ENCODE peak calls at places on chromosomes 2 and 18, in four cellular contexts. One of them, this sample, is unnamed. For H3K27me3 and H3K4me1, the result is how much of the 10 kb centered on the place peaks cover.

GRCh38 chr2:221429741-221430491 is 142.2 kb downstream of the EPHA4 start:
- DNase-seq in CD8-positive, alpha-beta T cell: no peak
- DNase-seq in SK-N-SH: no peak
- DNase-seq in K562: no peak
- DNase-seq in this sample: no peak

GRCh38 chr18:25055076-25055475 is 296.9 kb downstream of the ZNF521 start:
- DNase-seq in SK-N-SH: no peak
- DNase-seq in CD8-positive, alpha-beta T cell: no peak
- DNase-seq in K562: no peak
- DNase-seq in this sample: no peak

GRCh38 chr2:65450395-65450794 is 18.0 kb upstream of the SPRED2 start:
- DNase-seq in K562: no peak
- DNase-seq in SK-N-SH: no peak
- DNase-seq in CD8-positive, alpha-beta T cell: no peak
- DNase-seq in this sample: no peak

GRCh38 chr2:210586381-210586780 is 30.0 kb downstream of the CPS1 start:
- DNase-seq in SK-N-SH: no peak
- DNase-seq in K562: no peak
- DNase-seq in CD8-positive, alpha-beta T cell: no peak
- DNase-seq in this sample: no peak

GRCh38 chr2:127408004-127408806 is 10.0 kb upstream of the PROC start:
- DNase-seq in CD8-positive, alpha-beta T cell: peak
- DNase-seq in K562: peak
- DNase-seq in SK-N-SH: peak
- DNase-seq in this sample: peak

GRCh38 chr2:213316001-213316735 is 31.9 kb downstream of the SPAG16 start:
- DNase-seq in K562: no peak
- DNase-seq in SK-N-SH: no peak
- DNase-seq in CD8-positive, alpha-beta T cell: no peak
- DNase-seq in this sample: no peak

GRCh38 chr18:31992836-31993575 is 25.6 kb upstream of the RNF125 start:
- DNase-seq in SK-N-SH: no peak
- DNase-seq in CD8-positive, alpha-beta T cell: no peak
- DNase-seq in K562: no peak
- DNase-seq in this sample: no peak

GRCh38 chr18:9283789-9284188 is 50.8 kb upstream of the TWSG1 start:
- DNase-seq in K562: no peak
- DNase-seq in CD8-positive, alpha-beta T cell: no peak
- DNase-seq in SK-N-SH: no peak
- DNase-seq in this sample: no peak

GRCh38 chr2:215028231-215028630 is 110.2 kb downstream of the ABCA12 start:
- DNase-seq in K562: no peak
- DNase-seq in CD8-positive, alpha-beta T cell: no peak
- DNase-seq in SK-N-SH: no peak
- DNase-seq in this sample: no peak

GRCh38 chr2:64524604-64525322 is 635 bp downstream of the AFTPH start:
- DNase-seq in K562: peak
- DNase-seq in CD8-positive, alpha-beta T cell: no peak
- DNase-seq in SK-N-SH: peak
- DNase-seq in this sample: peak

GRCh38 chr2:84995826-84996225 is 24.9 kb downstream of the KCMF1 start:
- DNase-seq in SK-N-SH: no peak
- DNase-seq in K562: no peak
- DNase-seq in CD8-positive, alpha-beta T cell: no peak
- DNase-seq in this sample: no peak

GRCh38 chr2:219448776-219449476 is 14.3 kb downstream of the SPEG start:
- DNase-seq in SK-N-SH: no peak
- DNase-seq in CD8-positive, alpha-beta T cell: no peak
- DNase-seq in K562: no peak
- DNase-seq in this sample: no peak

GRCh38 chr18:37429768-37430167 is 135.8 kb downstream of the CELF4 start:
- DNase-seq in K562: peak
- DNase-seq in SK-N-SH: no peak
- DNase-seq in CD8-positive, alpha-beta T cell: no peak
- DNase-seq in this sample: no peak

GRCh38 chr2:96537066-96537733 is 648 bp downstream of the ARID5A start:
- DNase-seq in SK-N-SH: peak
- DNase-seq in K562: peak
- DNase-seq in CD8-positive, alpha-beta T cell: peak
- DNase-seq in this sample: peak

GRCh38 chr2:55391615-55392242 is 27.9 kb downstream of the CCDC88A start:
- DNase-seq in K562: peak
- DNase-seq in SK-N-SH: peak
- DNase-seq in CD8-positive, alpha-beta T cell: no peak
- DNase-seq in this sample: no peak

GRCh38 chr2:231707625-231708049 is 688 bp upstream of the PTMA start:
- DNase-seq in CD8-positive, alpha-beta T cell: no peak
- DNase-seq in SK-N-SH: peak
- DNase-seq in K562: peak
- DNase-seq in this sample: no peak

GRCh38 chr2:219001577-219002394 is 8.6 kb upstream of the CRYBA2 start:
- DNase-seq in CD8-positive, alpha-beta T cell: no peak
- DNase-seq in K562: peak
- DNase-seq in SK-N-SH: peak
- DNase-seq in this sample: no peak

GRCh38 chr2:198162276-198162675 is 357.9 kb downstream of the PLCL1 start:
- DNase-seq in K562: no peak
- DNase-seq in CD8-positive, alpha-beta T cell: no peak
- DNase-seq in SK-N-SH: no peak
- DNase-seq in this sample: no peak

GRCh38 chr2:186098821-186099220 is 360.2 kb downstream of the FSIP2 start:
- DNase-seq in CD8-positive, alpha-beta T cell: no peak
- DNase-seq in K562: no peak
- DNase-seq in SK-N-SH: no peak
- DNase-seq in this sample: no peak

GRCh38 chr18:37184209-37184868 is 355.4 kb downstream of the KIAA1328 start:
- DNase-seq in SK-N-SH: no peak
- DNase-seq in CD8-positive, alpha-beta T cell: no peak
- DNase-seq in K562: no peak
- DNase-seq in this sample: no peak

GRCh38 chr2:45822272-45822630 is 170.8 kb downstream of the PRKCE start:
- DNase-seq in K562: no peak
- DNase-seq in CD8-positive, alpha-beta T cell: no peak
- DNase-seq in SK-N-SH: no peak
- DNase-seq in this sample: no peak

GRCh38 chr2:8544786-8545631 is 136.8 kb upstream of the ID2 start:
- DNase-seq in SK-N-SH: peak
- DNase-seq in K562: peak
- DNase-seq in CD8-positive, alpha-beta T cell: peak
- DNase-seq in this sample: peak

GRCh38 chr18:28523758-28524475 is 347.0 kb upstream of the CDH2 start:
- DNase-seq in CD8-positive, alpha-beta T cell: no peak
- DNase-seq in K562: no peak
- DNase-seq in SK-N-SH: no peak
- DNase-seq in this sample: no peak

GRCh38 chr2:239932881-239933735 is 92.0 kb downstream of the NDUFA10 start:
- DNase-seq in CD8-positive, alpha-beta T cell: no peak
- DNase-seq in K562: no peak
- DNase-seq in SK-N-SH: no peak
- DNase-seq in this sample: peak

GRCh38 chr2:96702098-96702785 is 37.6 kb downstream of the LMAN2L start:
- DNase-seq in SK-N-SH: no peak
- DNase-seq in CD8-positive, alpha-beta T cell: no peak
- DNase-seq in K562: no peak
- DNase-seq in this sample: no peak

GRCh38 chr2:226828164-226828563 is 7.7 kb upstream of the RHBDD1 start:
- DNase-seq in CD8-positive, alpha-beta T cell: no peak
- DNase-seq in SK-N-SH: no peak
- DNase-seq in K562: no peak
- DNase-seq in this sample: no peak

GRCh38 chr2:169050476-169051240 is 18.7 kb upstream of the DHRS9 start:
- DNase-seq in K562: peak
- DNase-seq in SK-N-SH: no peak
- DNase-seq in CD8-positive, alpha-beta T cell: no peak
- DNase-seq in this sample: no peak

GRCh38 chr18:48989304-48990284 is 38.8 kb upstream of the SMAD7 start:
- DNase-seq in CD8-positive, alpha-beta T cell: no peak
- DNase-seq in K562: no peak
- DNase-seq in SK-N-SH: no peak
- DNase-seq in this sample: no peak

GRCh38 chr2:45068643-45069140 is 59.4 kb upstream of the SIX2 start:
- DNase-seq in K562: no peak
- DNase-seq in SK-N-SH: no peak
- DNase-seq in CD8-positive, alpha-beta T cell: no peak
- DNase-seq in this sample: no peak

GRCh38 chr2:29113891-29114321 is 1.3 kb upstream of the CLIP4 start:
- DNase-seq in K562: peak
- DNase-seq in SK-N-SH: peak
- DNase-seq in CD8-positive, alpha-beta T cell: no peak
- DNase-seq in this sample: no peak

GRCh38 chr2:246489-247145 is 17.2 kb downstream of the SH3YL1 start:
- DNase-seq in K562: peak
- DNase-seq in SK-N-SH: peak
- DNase-seq in CD8-positive, alpha-beta T cell: no peak
- DNase-seq in this sample: peak

GRCh38 chr2:176096243-176096985 is 3.2 kb upstream of the HOXD12 start:
- DNase-seq in K562: peak
- DNase-seq in SK-N-SH: no peak
- DNase-seq in CD8-positive, alpha-beta T cell: no peak
- DNase-seq in this sample: no peak

GRCh38 chr2:60352491-60353405 is 200.7 kb downstream of the BCL11A start:
- DNase-seq in SK-N-SH: no peak
- DNase-seq in CD8-positive, alpha-beta T cell: no peak
- DNase-seq in K562: no peak
- DNase-seq in this sample: no peak

GRCh38 chr2:16747257-16747656 is 81.6 kb upstream of the CYRIA start:
- DNase-seq in CD8-positive, alpha-beta T cell: no peak
- DNase-seq in SK-N-SH: no peak
- DNase-seq in K562: no peak
- DNase-seq in this sample: no peak
- H3K27me3 ChIP-seq in CD8-positive, alpha-beta T cell: under half
- H3K27me3 ChIP-seq in SK-N-SH: under half
- H3K27me3 ChIP-seq in K562: under half
- H3K27me3 ChIP-seq in this sample: under half

GRCh38 chr2:101775636-101776035 is 78.1 kb downstream of the MAP4K4 start:
- DNase-seq in SK-N-SH: no peak
- DNase-seq in CD8-positive, alpha-beta T cell: no peak
- DNase-seq in K562: no peak
- DNase-seq in this sample: no peak
- H3K4me1 ChIP-seq in SK-N-SH: under half
- H3K4me1 ChIP-seq in CD8-positive, alpha-beta T cell: half or more
- H3K4me1 ChIP-seq in K562: under half
- H3K4me1 ChIP-seq in this sample: under half

GRCh38 chr2:181685150-181685688 is 4.9 kb upstream of the NEUROD1 start:
- DNase-seq in K562: no peak
- DNase-seq in CD8-positive, alpha-beta T cell: no peak
- DNase-seq in SK-N-SH: no peak
- DNase-seq in this sample: no peak
- H3K27me3 ChIP-seq in K562: under half
- H3K27me3 ChIP-seq in CD8-positive, alpha-beta T cell: under half
- H3K27me3 ChIP-seq in SK-N-SH: under half
- H3K27me3 ChIP-seq in this sample: under half

GRCh38 chr18:70293166-70293565 is 4.3 kb downstream of the SOCS6 start:
- DNase-seq in CD8-positive, alpha-beta T cell: no peak
- DNase-seq in SK-N-SH: no peak
- DNase-seq in K562: peak
- DNase-seq in this sample: no peak
- H3K4me1 ChIP-seq in CD8-positive, alpha-beta T cell: under half
- H3K4me1 ChIP-seq in SK-N-SH: half or more
- H3K4me1 ChIP-seq in K562: under half
- H3K4me1 ChIP-seq in this sample: under half

GRCh38 chr18:58761241-58761969 is 90.1 kb downstream of the MALT1 start:
- DNase-seq in SK-N-SH: no peak
- DNase-seq in CD8-positive, alpha-beta T cell: no peak
- DNase-seq in K562: no peak
- DNase-seq in this sample: no peak
- H3K27me3 ChIP-seq in SK-N-SH: under half
- H3K27me3 ChIP-seq in CD8-positive, alpha-beta T cell: under half
- H3K27me3 ChIP-seq in K562: under half
- H3K27me3 ChIP-seq in this sample: under half

GRCh38 chr2:148812306-148812705 is 62.7 kb upstream of the KIF5C start:
- DNase-seq in K562: no peak
- DNase-seq in CD8-positive, alpha-beta T cell: no peak
- DNase-seq in SK-N-SH: peak
- DNase-seq in this sample: no peak
- H3K4me1 ChIP-seq in K562: under half
- H3K4me1 ChIP-seq in CD8-positive, alpha-beta T cell: under half
- H3K4me1 ChIP-seq in SK-N-SH: under half
- H3K4me1 ChIP-seq in this sample: under half

GRCh38 chr18:78655921-78656320 is 323.7 kb upstream of the SALL3 start:
- DNase-seq in K562: no peak
- DNase-seq in SK-N-SH: no peak
- DNase-seq in CD8-positive, alpha-beta T cell: no peak
- DNase-seq in this sample: no peak
- H3K27me3 ChIP-seq in K562: under half
- H3K27me3 ChIP-seq in SK-N-SH: under half
- H3K27me3 ChIP-seq in CD8-positive, alpha-beta T cell: under half
- H3K27me3 ChIP-seq in this sample: under half

DNA sequence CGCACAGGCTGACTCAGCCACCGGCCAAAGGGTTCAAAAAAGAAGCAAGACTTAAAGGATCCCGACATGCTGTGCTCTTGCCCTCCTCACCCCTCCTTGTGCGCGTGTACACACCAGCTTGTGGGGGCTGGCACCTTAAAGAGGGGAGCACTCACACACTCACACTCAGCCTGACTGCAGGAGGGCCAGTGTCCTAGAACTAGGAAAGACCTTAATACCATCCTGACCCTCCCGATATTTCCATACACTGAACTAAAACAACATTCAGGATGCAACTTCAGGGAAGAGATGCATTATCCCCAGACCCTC is 5.6 kb downstream of the PKDCC start:
- DNase-seq in SK-N-SH: no peak
- DNase-seq in K562: no peak
- DNase-seq in CD8-positive, alpha-beta T cell: no peak
- DNase-seq in this sample: no peak
- H3K4me1 ChIP-seq in SK-N-SH: under half
- H3K4me1 ChIP-seq in K562: under half
- H3K4me1 ChIP-seq in CD8-positive, alpha-beta T cell: under half
- H3K4me1 ChIP-seq in this sample: under half

This sample was measured in naive thymus-derived CD4-positive, alpha-beta T cell.